ENCODE peak calls at places on chromosomes 7 and 10, in five cellular contexts. N, Q, W, P and L are unnamed samples.

GRCh38 chr7:2474813-2475677 is 1.2 kb downstream of the GRIFIN start:
- DNase-seq in N (no peak), Q (no peak), W (no peak), P (no peak), L (no peak)

GRCh38 chr10:680146-680545 is 9.3 kb downstream of the DIP2C start:
- DNase-seq in N (no peak), Q (no peak), W (peak; percentile 25), P (no peak), L (no peak)

GRCh38 chr7:98998821-98999725 is 120.7 kb downstream of the TRRAP start:
- DNase-seq in N (no peak), Q (no peak), W (no peak), P (no peak), L (no peak)

GRCh38 chr10:75424553-75424952 is 6.9 kb upstream of the LRMDA start:
- DNase-seq in N (no peak), Q (no peak), W (no peak), P (no peak), L (no peak)

GRCh38 chr10:22217842-22218241 is at the start of gene EBLN1:
- DNase-seq in N (no peak), Q (no peak), W (no peak), P (no peak), L (no peak)

GRCh38 chr10:9382199-9382598 is 1327.7 kb downstream of the GATA3 start:
- DNase-seq in N (no peak), Q (no peak), W (no peak), P (no peak), L (no peak)

GRCh38 chr10:32298066-32298812 is 48.7 kb downstream of the EPC1 start:
- DNase-seq in N (no peak), Q (peak; percentile 89), W (no peak), P (no peak), L (no peak)

GRCh38 chr10:9299966-9300365 is 1245.5 kb downstream of the GATA3 start:
- DNase-seq in N (no peak), Q (no peak), W (no peak), P (no peak), L (no peak)

GRCh38 chr10:14953452-14954000 is 370 bp downstream of the DCLRE1C start:
- DNase-seq in N (peak; percentile 62), Q (peak; percentile 12), W (peak; percentile 75), P (no peak), L (no peak)

GRCh38 chr10:14954001-14954770 is at the start of gene DCLRE1C:
- DNase-seq in N (peak; percentile 96), Q (peak; percentile 82), W (peak; percentile 98), P (peak; percentile 93), L (peak; percentile 49)

GRCh38 chr10:14954934-14955333 is 1.0 kb upstream of the DCLRE1C start:
- DNase-seq in N (no peak), Q (no peak), W (no peak), P (no peak), L (no peak)

GRCh38 chr10:14949291-14949690 is 4.6 kb downstream of the DCLRE1C start:
- DNase-seq in N (no peak), Q (no peak), W (no peak), P (no peak), L (no peak)

GRCh38 chr10:14952851-14953451 is 945 bp downstream of the DCLRE1C start:
- DNase-seq in N (peak; percentile 52), Q (no peak), W (no peak), P (peak; percentile 45), L (no peak)
- H2AFZ ChIP-seq in N (no peak overlapping the region), Q (peak overlapping the region; percentile 88), W (peak overlapping the region; percentile 71), P (no peak overlapping the region), L (peak overlapping the region; percentile 97)

GRCh38 chr7:22715969-22716368 is 11.0 kb upstream of the IL6 start:
- DNase-seq in N (peak; percentile 14), Q (no peak), W (no peak), P (no peak), L (no peak)
- H2AFZ ChIP-seq in N (no peak overlapping the region), Q (no peak overlapping the region), W (no peak overlapping the region), P (no peak overlapping the region), L (no peak overlapping the region)

GRCh38 chr10:115918812-115919211 is 354.2 kb downstream of the GFRA1 start:
- DNase-seq in N (no peak), Q (no peak), W (no peak), P (no peak), L (no peak)

GRCh38 chr10:115921795-115922194 is 351.2 kb downstream of the GFRA1 start:
- DNase-seq in N (no peak), Q (no peak), W (no peak), P (no peak), L (no peak)
- H2AFZ ChIP-seq in N (no peak overlapping the region), Q (no peak overlapping the region), W (no peak overlapping the region), P (no peak overlapping the region), L (no peak overlapping the region)

GRCh38 chr7:158716802-158717201 is 12.2 kb upstream of the NCAPG2 start:
- DNase-seq in N (no peak), Q (no peak), W (no peak), P (no peak), L (no peak)
- H2AFZ ChIP-seq in N (no peak overlapping the region), Q (no peak overlapping the region), W (no peak overlapping the region), P (no peak overlapping the region), L (no peak overlapping the region)

GRCh38 chr7:25262586-25262985 is 34.3 kb upstream of the NPVF start:
- DNase-seq in N (no peak), Q (peak; percentile 19), W (no peak), P (no peak), L (no peak)
- H2AFZ ChIP-seq in N (no peak overlapping the region), Q (no peak overlapping the region), W (no peak overlapping the region), P (no peak overlapping the region), L (no peak overlapping the region)

GRCh38 chr7:90246184-90246583 is 1.2 kb downstream of the CFAP69 start:
- DNase-seq in N (no peak), Q (peak; percentile 12), W (no peak), P (peak; percentile 47), L (no peak)
- H2AFZ ChIP-seq in N (no peak overlapping the region), Q (peak overlapping the region; percentile 93), W (no peak overlapping the region), P (no peak overlapping the region), L (peak overlapping the region; percentile 100)

DNA sequence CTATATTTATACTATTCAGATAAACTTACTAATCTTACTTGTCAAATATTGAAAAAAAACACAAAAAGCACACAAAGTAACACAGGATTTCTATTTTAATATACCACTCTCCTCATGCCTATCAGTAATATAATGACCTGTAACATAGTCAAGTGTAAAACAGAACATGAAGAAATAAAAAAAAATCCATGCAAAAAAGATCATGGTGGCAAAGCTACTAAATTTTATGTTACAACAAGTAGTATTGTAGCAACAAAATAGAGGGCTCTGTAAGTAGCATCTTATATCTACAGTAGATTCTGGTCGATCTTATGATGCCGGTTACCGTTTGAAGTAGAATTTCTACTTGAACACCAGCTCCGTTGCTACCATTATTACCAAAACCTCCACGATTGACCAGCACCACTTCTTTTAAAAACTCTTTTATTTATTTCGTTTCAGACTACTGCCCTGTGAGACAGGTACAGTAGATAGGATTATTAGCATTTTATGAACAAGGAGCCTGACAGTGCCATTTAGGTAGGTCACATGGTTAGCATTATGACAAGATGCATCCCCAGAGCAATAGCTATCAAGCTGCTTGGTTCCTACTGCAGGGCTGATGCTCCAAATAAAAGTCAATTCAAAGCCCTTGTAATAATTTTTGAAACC is 2.1 kb downstream of the CPED1 start:
- DNase-seq in N (no peak), Q (no peak), W (no peak), P (no peak), L (no peak)
- H2AFZ ChIP-seq in N (no peak overlapping the region), Q (peak overlapping the region; percentile 69), W (peak overlapping the region; percentile 1), P (no peak overlapping the region), L (no peak overlapping the region)

GRCh38 chr7:111728635-111728995 is 166.3 kb upstream of the IMMP2L start:
- DNase-seq in N (no peak), Q (no peak), W (no peak), P (no peak), L (no peak)

GRCh38 chr7:111730476-111731300 is 168.4 kb upstream of the IMMP2L start:
- DNase-seq in N (peak; percentile 79), Q (peak; percentile 58), W (peak; percentile 29), P (no peak), L (no peak)

GRCh38 chr7:111727905-111728634 is 165.8 kb upstream of the IMMP2L start:
- DNase-seq in N (no peak), Q (no peak), W (no peak), P (no peak), L (no peak)

GRCh38 chr7:111732923-111733322 is 170.6 kb upstream of the IMMP2L start:
- DNase-seq in N (no peak), Q (no peak), W (no peak), P (no peak), L (no peak)

DNA sequence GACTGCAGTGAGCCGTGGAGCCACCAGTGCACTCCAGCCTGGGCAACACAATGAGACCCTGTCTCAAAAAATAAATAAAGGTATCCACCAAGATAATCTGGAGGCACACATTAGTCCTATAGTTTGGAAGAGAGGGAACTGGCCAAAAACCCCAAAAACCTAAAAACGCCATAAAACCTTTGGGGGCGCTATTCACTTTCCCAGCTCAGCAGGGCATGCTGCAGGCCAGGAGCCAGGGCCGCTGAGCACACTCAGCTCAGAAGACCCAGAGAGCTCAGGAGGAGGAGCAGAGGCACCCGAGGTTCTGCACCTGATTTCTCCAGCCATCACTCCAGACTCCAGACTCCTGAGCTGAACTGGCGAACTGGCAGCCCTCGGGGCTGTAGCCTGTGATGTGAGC is 167.2 kb upstream of the IMMP2L start:
- DNase-seq in N (no peak), Q (no peak), W (no peak), P (peak; percentile 58), L (no peak)
- H2AFZ ChIP-seq in N (no peak overlapping the region), Q (no peak overlapping the region), W (no peak overlapping the region), P (no peak overlapping the region), L (no peak overlapping the region)